ENCODE peak calls at places on chromosomes 13 and 19, in six cellular contexts. T is activated naive CD8-positive, alpha-beta T cell treated with anti-CD3 and anti-CD28 coated beads, Interleukin-2, amount 10 ng/mL, durations not matched to agents 7 days and 5 days; N is BJ; Y is HS-27A; X is lung microvascular endothelial cell; W is nucleus accumbens. V is an unnamed sample.

GRCh38 chr13:42375663-42376062 is 103.7 kb downstream of the AKAP11 start:
- DNase-seq in T (no peak), N (no peak), Y (no peak), X (no peak), W (no peak), V (no peak)

GRCh38 chr19:16078759-16079707 is 2.7 kb downstream of the TPM4 start:
- DNase-seq in T (no peak), N (peak), Y (peak), X (peak), W (peak), V (no peak)

GRCh38 chr13:44818428-44818827 is 170.8 kb downstream of the NUFIP1 start:
- DNase-seq in T (no peak), N (no peak), Y (no peak), X (peak), W (no peak), V (no peak)

GRCh38 chr19:49387936-49388372 is at the start of gene KASH5:
- DNase-seq in T (peak), N (no peak), Y (no peak), X (peak), W (no peak), V (peak)

GRCh38 chr19:19297759-19298158 is 22.6 kb downstream of the SUGP1 start:
- DNase-seq in T (no peak), N (no peak), Y (no peak), X (no peak), W (no peak), V (no peak)

GRCh38 chr19:49691243-49692101 is 556 bp downstream of the CPT1C start:
- DNase-seq in T (no peak), N (no peak), Y (peak), X (peak), W (peak), V (peak)

GRCh38 chr19:35389192-35389861 is 18.5 kb downstream of the GPR42 start:
- DNase-seq in T (no peak), N (no peak), Y (no peak), X (no peak), W (no peak), V (no peak)

GRCh38 chr19:39127812-39128510 is 2.4 kb downstream of the PAK4 start:
- DNase-seq in T (no peak), N (no peak), Y (no peak), X (no peak), W (no peak), V (no peak)

GRCh38 chr19:55116232-55117062 is 990 bp downstream of the PPP1R12C start:
- DNase-seq in T (peak), N (no peak), Y (no peak), X (peak), W (peak), V (peak)

GRCh38 chr13:46522692-46523040 is 30.3 kb upstream of the LRCH1 start:
- DNase-seq in T (no peak), N (no peak), Y (no peak), X (no peak), W (no peak), V (no peak)

GRCh38 chr19:928471-929259 is 2.8 kb downstream of the ARID3A start:
- DNase-seq in T (no peak), N (no peak), Y (no peak), X (no peak), W (no peak), V (no peak)

V was measured in substantia nigra.